ENCODE peak calls at places on chromosomes 5 and 9, in five cellular contexts. F is fibroblast of lung, A is psoas muscle, U is astrocyte of the cerebellum, H is fibroblast of pulmonary artery. X is an unnamed sample.

GRCh38 chr5:100903036-100903887 is at the start of gene ST8SIA4:
- DNase-seq in F (peak; percentile 82), A (peak; percentile 80), U (peak; percentile 39), H (peak; percentile 59), X (peak; percentile 42)

GRCh38 chr9:127166651-127167524 is 44.5 kb upstream of the ANGPTL2 start:
- DNase-seq in F (peak; percentile 59), A (peak; percentile 73), U (no peak), H (no peak), X (no peak)

GRCh38 chr5:136040746-136041415 is 12.1 kb downstream of the TGFBI start:
- DNase-seq in F (no peak), A (no peak), U (no peak), H (no peak), X (no peak)

GRCh38 chr5:135543151-135543818 is 7.5 kb upstream of the NEUROG1 start:
- DNase-seq in F (no peak), A (no peak), U (no peak), H (no peak), X (no peak)

GRCh38 chr9:33868430-33869000 is 51.6 kb downstream of the UBE2R2 start:
- DNase-seq in F (peak; percentile 76), A (no peak), U (peak; percentile 76), H (peak; percentile 72), X (peak; percentile 50)

GRCh38 chr5:134736173-134736812 is 2.1 kb upstream of the CAMLG start:
- DNase-seq in F (no peak), A (no peak), U (no peak), H (no peak), X (no peak)

GRCh38 chr5:86766103-86766502 is 148.4 kb downstream of the COX7C start:
- DNase-seq in F (no peak), A (no peak), U (no peak), H (no peak), X (no peak)

GRCh38 chr5:60257852-60258251 is 364.3 kb upstream of the PDE4D start:
- DNase-seq in F (no peak), A (no peak), U (no peak), H (peak; percentile 2), X (no peak)

GRCh38 chr5:5708367-5708919 is 286.0 kb downstream of the ICE1 start:
- DNase-seq in F (no peak), A (no peak), U (no peak), H (no peak), X (no peak)

GRCh38 chr9:109953300-109953699 is 173.3 kb downstream of the PALM2AKAP2 start:
- DNase-seq in F (no peak), A (no peak), U (no peak), H (no peak), X (no peak)

GRCh38 chr9:79255681-79256080 is 316.1 kb upstream of the TLE4 start:
- DNase-seq in F (peak; percentile 53), A (no peak), U (no peak), H (no peak), X (no peak)

GRCh38 chr5:81233080-81233634 is at the start of gene CKMT2:
- DNase-seq in F (peak; percentile 53), A (peak; percentile 94), U (no peak), H (peak; percentile 60), X (no peak)

GRCh38 chr9:89743216-89743575 is 138.4 kb downstream of the GADD45G start:
- DNase-seq in F (no peak), A (no peak), U (no peak), H (no peak), X (no peak)

GRCh38 chr9:109331353-109331752 is 10.5 kb upstream of the EPB41L4B start:
- DNase-seq in F (peak; percentile 42), A (no peak), U (no peak), H (peak; percentile 45), X (no peak)

GRCh38 chr9:105251733-105252404 is 7.4 kb downstream of the SLC44A1 start:
- DNase-seq in F (no peak), A (no peak), U (no peak), H (no peak), X (no peak)

GRCh38 chr5:33843579-33843978 is 48.2 kb downstream of the ADAMTS12 start:
- DNase-seq in F (peak; percentile 91), A (no peak), U (peak; percentile 57), H (peak; percentile 84), X (no peak)

GRCh38 chr9:136827794-136828473 is 14.3 kb upstream of the AJM1 start:
- DNase-seq in F (no peak), A (no peak), U (no peak), H (no peak), X (no peak)

GRCh38 chr5:110105692-110106091 is 416.0 kb downstream of the MAN2A1 start:
- DNase-seq in F (peak; percentile 41), A (no peak), U (no peak), H (peak; percentile 31), X (peak; percentile 43)

GRCh38 chr5:31086839-31087415 is 106.6 kb upstream of the CDH6 start:
- DNase-seq in F (no peak), A (no peak), U (no peak), H (no peak), X (no peak)

GRCh38 chr9:133148351-133149129 is 15.2 kb downstream of the GBGT1 start:
- DNase-seq in F (peak; percentile 46), A (peak; percentile 87), U (no peak), H (peak; percentile 30), X (no peak)

GRCh38 chr9:82254646-82255367 is 266.2 kb downstream of the SPATA31D1 start:
- DNase-seq in F (peak; percentile 79), A (no peak), U (no peak), H (no peak), X (no peak)

GRCh38 chr9:92717201-92718085 is 47.2 kb downstream of the BICD2 start:
- DNase-seq in F (no peak), A (no peak), U (no peak), H (no peak), X (no peak)

GRCh38 chr5:18281947-18282557 is 647.8 kb downstream of the TAF11L14 start:
- DNase-seq in F (peak; percentile 59), A (no peak), U (peak; percentile 50), H (peak; percentile 76), X (peak; percentile 25)

GRCh38 chr5:63011158-63011557 is 432.5 kb downstream of the LRRC70 start:
- DNase-seq in F (no peak), A (no peak), U (no peak), H (no peak), X (no peak)

GRCh38 chr5:107424461-107424860 is 246.3 kb downstream of the EFNA5 start:
- DNase-seq in F (peak; percentile 51), A (no peak), U (no peak), H (no peak), X (peak; percentile 43)

GRCh38 chr5:178238313-178238635 is 5.7 kb upstream of the PHYKPL start:
- DNase-seq in F (no peak), A (no peak), U (no peak), H (no peak), X (no peak)

GRCh38 chr5:119285070-119285916 is 70.5 kb upstream of the TNFAIP8 start:
- DNase-seq in F (peak; percentile 63), A (no peak), U (no peak), H (no peak), X (no peak)

GRCh38 chr5:113166710-113167366 is 190.2 kb downstream of the DCP2 start:
- DNase-seq in F (peak; percentile 97), A (no peak), U (peak; percentile 87), H (peak; percentile 58), X (peak; percentile 50)

GRCh38 chr9:96020300-96020821 is 144.9 kb downstream of the ERCC6L2 start:
- DNase-seq in F (no peak), A (no peak), U (no peak), H (no peak), X (no peak)

GRCh38 chr5:554284-554988 is 30.2 kb upstream of the SLC9A3 start:
- DNase-seq in F (no peak), A (no peak), U (no peak), H (no peak), X (no peak)

GRCh38 chr9:138009456-138010273 is 132.1 kb downstream of the CACNA1B start:
- DNase-seq in F (no peak), A (peak; percentile 50), U (no peak), H (no peak), X (no peak)

GRCh38 chr5:150413176-150413901 is 629 bp upstream of the CD74 start:
- DNase-seq in F (no peak), A (no peak), U (no peak), H (no peak), X (no peak)
- H3K4me3 ChIP-seq in F (no peak overlapping the region), A (peak overlapping the region; percentile 63), U (no peak overlapping the region), H (no peak overlapping the region), X (no peak overlapping the region)

DNA sequence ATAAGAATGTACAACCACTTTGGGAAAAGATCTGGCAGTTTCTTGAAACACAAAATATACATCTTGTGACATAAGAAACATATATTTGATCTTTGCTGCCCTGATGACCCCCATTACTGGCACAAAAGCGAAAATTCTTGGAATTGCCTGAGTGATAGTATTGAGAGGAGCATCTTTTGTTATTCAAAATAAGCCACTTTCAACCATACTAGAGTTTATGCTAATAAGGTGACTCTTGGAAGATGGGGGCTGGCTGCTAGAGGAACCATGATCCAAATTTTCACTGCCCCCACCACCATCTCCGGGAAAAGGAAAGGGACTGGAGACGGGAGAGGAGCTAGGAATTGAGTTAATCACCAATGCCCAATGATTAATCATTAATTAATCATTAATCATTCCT is 25.7 kb downstream of the FBXW11 start:
- DNase-seq in F (no peak), A (no peak), U (no peak), H (no peak), X (no peak)
- H3K4me3 ChIP-seq in F (no peak overlapping the region), A (no peak overlapping the region), U (no peak overlapping the region), H (no peak overlapping the region), X (no peak overlapping the region)

GRCh38 chr5:96880402-96881164 is 4.3 kb downstream of the ERAP2 start:
- DNase-seq in F (peak; percentile 75), A (no peak), U (no peak), H (peak; percentile 79), X (no peak)

GRCh38 chr5:96884995-96885394 is 8.7 kb downstream of the ERAP2 start:
- DNase-seq in F (no peak), A (no peak), U (no peak), H (no peak), X (no peak)

GRCh38 chr5:96881511-96882115 is 5.3 kb downstream of the ERAP2 start:
- DNase-seq in F (peak; percentile 96), A (no peak), U (peak; percentile 27), H (peak; percentile 89), X (no peak)

GRCh38 chr5:96883871-96884270 is 7.6 kb downstream of the ERAP2 start:
- DNase-seq in F (no peak), A (no peak), U (no peak), H (no peak), X (no peak)

GRCh38 chr5:96885518-96886338 is 9.4 kb downstream of the ERAP2 start:
- DNase-seq in F (peak; percentile 35), A (no peak), U (no peak), H (no peak), X (no peak)
- H3K4me3 ChIP-seq in F (no peak overlapping the region), A (no peak overlapping the region), U (no peak overlapping the region), H (no peak overlapping the region), X (no peak overlapping the region)

GRCh38 chr5:180088561-180088960 is 17.0 kb upstream of the RNF130 start:
- DNase-seq in F (no peak), A (no peak), U (no peak), H (no peak), X (no peak)

GRCh38 chr5:180093241-180093640 is 21.7 kb upstream of the RNF130 start:
- DNase-seq in F (no peak), A (no peak), U (no peak), H (no peak), X (no peak)

GRCh38 chr5:180093651-180094382 is 22.3 kb upstream of the RNF130 start:
- DNase-seq in F (no peak), A (no peak), U (no peak), H (no peak), X (no peak)

GRCh38 chr5:180090098-180090768 is 18.7 kb upstream of the RNF130 start:
- DNase-seq in F (peak; percentile 67), A (peak; percentile 87), U (no peak), H (peak; percentile 78), X (peak; percentile 23)

GRCh38 chr5:180090769-180091546 is 19.4 kb upstream of the RNF130 start:
- DNase-seq in F (peak; percentile 36), A (no peak), U (no peak), H (peak; percentile 45), X (no peak)
- H3K4me3 ChIP-seq in F (peak overlapping the region; percentile 62), A (peak overlapping the region; percentile 67), U (peak overlapping the region; percentile 49), H (peak overlapping the region; percentile 61), X (peak overlapping the region; percentile 58)

X was measured in skeletal muscle cell.